ENCODE peak calls at places on chromosomes 2 and 18, in four cellular contexts. One of them, this sample, is unnamed.

GRCh38 chr2:23525137-23525765 is 140.3 kb downstream of the KLHL29 start:
- DNase-seq in tibial nerve: no peak
- DNase-seq in Ammon's horn: no peak
- DNase-seq in COLO829: no peak
- DNase-seq in this sample: no peak

GRCh38 chr18:3495691-3496090 is 45.7 kb downstream of the TGIF1 start:
- DNase-seq in tibial nerve: no peak
- DNase-seq in COLO829: no peak
- DNase-seq in Ammon's horn: no peak
- DNase-seq in this sample: no peak

GRCh38 chr2:28403388-28403956 is 10.8 kb downstream of the FOSL2 start:
- DNase-seq in Ammon's horn: no peak
- DNase-seq in COLO829: no peak
- DNase-seq in tibial nerve: no peak
- DNase-seq in this sample: no peak

GRCh38 chr2:237494066-237494465 is 7.0 kb downstream of the MLPH start:
- DNase-seq in Ammon's horn: no peak
- DNase-seq in tibial nerve: no peak
- DNase-seq in COLO829: no peak
- DNase-seq in this sample: no peak

GRCh38 chr18:9753863-9754262 is 45.8 kb downstream of the RAB31 start:
- DNase-seq in COLO829: no peak
- DNase-seq in Ammon's horn: no peak
- DNase-seq in tibial nerve: no peak
- DNase-seq in this sample: no peak

GRCh38 chr2:208101716-208102631 is 22.4 kb downstream of the CRYGD start:
- DNase-seq in tibial nerve: no peak
- DNase-seq in COLO829: peak
- DNase-seq in Ammon's horn: peak
- DNase-seq in this sample: no peak

GRCh38 chr2:219058541-219059374 is 2.0 kb downstream of the IHH start:
- DNase-seq in tibial nerve: no peak
- DNase-seq in Ammon's horn: no peak
- DNase-seq in COLO829: no peak
- DNase-seq in this sample: no peak

GRCh38 chr18:68733693-68734092 is 18.8 kb upstream of the TMX3 start:
- DNase-seq in COLO829: no peak
- DNase-seq in Ammon's horn: no peak
- DNase-seq in tibial nerve: no peak
- DNase-seq in this sample: no peak

GRCh38 chr2:68280846-68281245 is 28.5 kb upstream of the PPP3R1 start:
- DNase-seq in Ammon's horn: no peak
- DNase-seq in COLO829: no peak
- DNase-seq in tibial nerve: no peak
- DNase-seq in this sample: no peak

GRCh38 chr18:61882296-61883004 is 10.4 kb downstream of the RNF152 start:
- DNase-seq in COLO829: no peak
- DNase-seq in tibial nerve: no peak
- DNase-seq in Ammon's horn: no peak
- DNase-seq in this sample: no peak

GRCh38 chr18:65725421-65726050 is 25.3 kb upstream of the CDH7 start:
- DNase-seq in COLO829: no peak
- DNase-seq in tibial nerve: no peak
- DNase-seq in Ammon's horn: peak
- DNase-seq in this sample: no peak

GRCh38 chr2:14941151-14941631 is 308.7 kb downstream of the LRATD1 start:
- DNase-seq in COLO829: peak
- DNase-seq in Ammon's horn: peak
- DNase-seq in tibial nerve: peak
- DNase-seq in this sample: no peak

GRCh38 chr18:57798713-57799373 is 4.3 kb downstream of the ATP8B1 start:
- DNase-seq in tibial nerve: no peak
- DNase-seq in Ammon's horn: no peak
- DNase-seq in COLO829: no peak
- DNase-seq in this sample: no peak

GRCh38 chr2:44351676-44352075 is 9.6 kb downstream of the PREPL start:
- DNase-seq in Ammon's horn: no peak
- DNase-seq in COLO829: no peak
- DNase-seq in tibial nerve: no peak
- DNase-seq in this sample: no peak

GRCh38 chr18:48827321-48828200 is 123.2 kb downstream of the SMAD7 start:
- DNase-seq in tibial nerve: no peak
- DNase-seq in COLO829: no peak
- DNase-seq in Ammon's horn: peak
- DNase-seq in this sample: peak

GRCh38 chr2:230875347-230876315 is 10.9 kb downstream of the ITM2C start:
- DNase-seq in tibial nerve: no peak
- DNase-seq in Ammon's horn: no peak
- DNase-seq in COLO829: no peak
- DNase-seq in this sample: peak

GRCh38 chr2:50953021-50953420 is 78.9 kb downstream of the NRXN1 start:
- DNase-seq in tibial nerve: no peak
- DNase-seq in COLO829: peak
- DNase-seq in Ammon's horn: no peak
- DNase-seq in this sample: no peak

GRCh38 chr2:236965021-236965840 is 120.5 kb upstream of the COPS8 start:
- DNase-seq in Ammon's horn: no peak
- DNase-seq in COLO829: no peak
- DNase-seq in tibial nerve: no peak
- DNase-seq in this sample: no peak

GRCh38 chr2:26488463-26489212 is 10.7 kb upstream of the OTOF start:
- DNase-seq in Ammon's horn: peak
- DNase-seq in tibial nerve: no peak
- DNase-seq in COLO829: no peak
- DNase-seq in this sample: no peak

GRCh38 chr18:63319383-63320040 is at the start of gene BCL2:
- DNase-seq in tibial nerve: peak
- DNase-seq in COLO829: no peak
- DNase-seq in Ammon's horn: peak
- DNase-seq in this sample: peak

GRCh38 chr18:23690505-23691068 is 1.3 kb downstream of the LAMA3 start:
- DNase-seq in COLO829: no peak
- DNase-seq in Ammon's horn: no peak
- DNase-seq in tibial nerve: no peak
- DNase-seq in this sample: no peak

GRCh38 chr18:63224574-63224973 is 95.0 kb downstream of the BCL2 start:
- DNase-seq in Ammon's horn: no peak
- DNase-seq in COLO829: no peak
- DNase-seq in tibial nerve: no peak
- DNase-seq in this sample: no peak

GRCh38 chr2:8531481-8531880 is 150.4 kb upstream of the ID2 start:
- DNase-seq in COLO829: no peak
- DNase-seq in Ammon's horn: no peak
- DNase-seq in tibial nerve: no peak
- DNase-seq in this sample: no peak

GRCh38 chr2:136376798-136377211 is 258.9 kb upstream of the CXCR4 start:
- DNase-seq in tibial nerve: no peak
- DNase-seq in COLO829: no peak
- DNase-seq in Ammon's horn: no peak
- DNase-seq in this sample: no peak

GRCh38 chr2:15363142-15363541 is 198.0 kb downstream of the NBAS start:
- DNase-seq in Ammon's horn: no peak
- DNase-seq in COLO829: no peak
- DNase-seq in tibial nerve: no peak
- DNase-seq in this sample: no peak

GRCh38 chr18:47422524-47422923 is 171.1 kb upstream of the SKOR2 start:
- DNase-seq in Ammon's horn: no peak
- DNase-seq in COLO829: peak
- DNase-seq in tibial nerve: no peak
- DNase-seq in this sample: no peak

GRCh38 chr2:96404446-96405373 is 69.1 kb downstream of the NCAPH start:
- DNase-seq in tibial nerve: no peak
- DNase-seq in Ammon's horn: peak
- DNase-seq in COLO829: no peak
- DNase-seq in this sample: no peak